ENCODE peak calls at places on chromosomes 16 and 17, in five cellular contexts. S is HL-60, V is suprapubic skin, X is sigmoid colon, M is H1. R is an unnamed sample.

GRCh38 chr16:23691483-23692189 is 12.9 kb downstream of the PLK1 start:
- DNase-seq in S (peak), V (no peak), X (no peak), M (no peak), R (peak)

GRCh38 chr17:58232707-58233156 is 5.7 kb upstream of the LPO start:
- DNase-seq in S (peak), V (no peak), X (no peak), M (no peak), R (peak)

GRCh38 chr17:27222515-27222914 is 71.4 kb upstream of the WSB1 start:
- DNase-seq in S (no peak), V (no peak), X (no peak), M (no peak), R (no peak)

GRCh38 chr16:81836279-81837054 is 57.4 kb downstream of the PLCG2 start:
- DNase-seq in S (no peak), V (no peak), X (peak), M (no peak), R (no peak)

GRCh38 chr17:16484445-16485169 is 7.4 kb downstream of the LRRC75A start:
- DNase-seq in S (no peak), V (no peak), X (no peak), M (no peak), R (peak)

GRCh38 chr16:71916397-71916920 is 21.1 kb downstream of the IST1 start:
- DNase-seq in S (no peak), V (no peak), X (no peak), M (no peak), R (no peak)

GRCh38 chr17:50542795-50543774 is 3.9 kb upstream of the SPATA20 start:
- DNase-seq in S (no peak), V (no peak), X (no peak), M (no peak), R (no peak)

GRCh38 chr16:6949240-6949639 is 383.4 kb upstream of the RBFOX1 start:
- DNase-seq in S (no peak), V (no peak), X (no peak), M (no peak), R (no peak)

GRCh38 chr17:34382586-34383224 is 19.7 kb upstream of the CCL1 start:
- DNase-seq in S (no peak), V (no peak), X (no peak), M (no peak), R (no peak)

GRCh38 chr17:28819582-28819981 is 23.0 kb downstream of the FAM222B start:
- DNase-seq in S (no peak), V (no peak), X (no peak), M (no peak), R (no peak)

GRCh38 chr17:41678907-41679739 is 9.6 kb upstream of the EIF1 start:
- DNase-seq in S (peak), V (no peak), X (peak), M (no peak), R (no peak)

GRCh38 chr16:75227361-75228142 is 8.8 kb downstream of the CTRB1 start:
- DNase-seq in S (no peak), V (no peak), X (no peak), M (no peak), R (peak)

GRCh38 chr16:31703526-31704128 is 170.0 kb upstream of the ZNF267 start:
- DNase-seq in S (no peak), V (no peak), X (no peak), M (no peak), R (no peak)

GRCh38 chr16:58464047-58464915 is 35.7 kb upstream of the NDRG4 start:
- DNase-seq in S (no peak), V (no peak), X (no peak), M (no peak), R (peak)

GRCh38 chr17:8739104-8739503 is 5.5 kb downstream of the CCDC42 start:
- DNase-seq in S (no peak), V (no peak), X (no peak), M (no peak), R (peak)

GRCh38 chr17:70523407-70523806 is 354.1 kb downstream of the KCNJ2 start:
- DNase-seq in S (no peak), V (no peak), X (no peak), M (no peak), R (no peak)

GRCh38 chr16:67517661-67518423 is 10.8 kb upstream of the RIPOR1 start:
- DNase-seq in S (no peak), V (no peak), X (no peak), M (no peak), R (no peak)

GRCh38 chr17:72501404-72502110 is 380.7 kb downstream of the SOX9 start:
- DNase-seq in S (no peak), V (no peak), X (no peak), M (no peak), R (no peak)

GRCh38 chr17:74371653-74372147 is 4.4 kb downstream of the GPR142 start:
- DNase-seq in S (no peak), V (no peak), X (no peak), M (no peak), R (no peak)

GRCh38 chr16:22638393-22639206 is 127.9 kb downstream of the NPIPB5 start:
- DNase-seq in S (peak), V (no peak), X (no peak), M (no peak), R (no peak)

GRCh38 chr17:48068491-48068961 is 20.4 kb downstream of the NFE2L1 start:
- DNase-seq in S (peak), V (no peak), X (peak), M (no peak), R (peak)

GRCh38 chr16:5323742-5324141 is 226.1 kb upstream of the EEF2KMT start:
- DNase-seq in S (no peak), V (no peak), X (no peak), M (no peak), R (no peak)

GRCh38 chr16:278863-279366 is 1.5 kb upstream of the ARHGDIG start:
- DNase-seq in S (peak), V (no peak), X (no peak), M (no peak), R (peak)

GRCh38 chr16:84482951-84483881 is 21.2 kb downstream of the MEAK7 start:
- DNase-seq in S (no peak), V (peak), X (no peak), M (no peak), R (no peak)

GRCh38 chr16:70390774-70391173 is 44.1 kb downstream of the DDX19A start:
- DNase-seq in S (no peak), V (no peak), X (no peak), M (no peak), R (no peak)
- TF ChIP-seq POLR2AphosphoS5 in S (no peak), V (no peak), X (no peak), M (no peak), R (no peak)

GRCh38 chr17:45291170-45291805 is 25.5 kb downstream of the MAP3K14 start:
- DNase-seq in S (peak), V (no peak), X (no peak), M (no peak), R (no peak)
- TF ChIP-seq POLR2AphosphoS5 in S (peak), V (no peak), X (no peak), M (no peak), R (no peak)

GRCh38 chr17:56523042-56523441 is 70.5 kb upstream of the NOG start:
- DNase-seq in S (no peak), V (no peak), X (no peak), M (no peak), R (no peak)
- TF ChIP-seq POLR2AphosphoS5 in S (no peak), V (no peak), X (no peak), M (no peak), R (no peak)

GRCh38 chr17:45160505-45161287 is 979 bp upstream of the HEXIM2 start:
- DNase-seq in S (peak), V (peak), X (peak), M (no peak), R (peak)
- TF ChIP-seq POLR2AphosphoS5 in S (peak), V (no peak), X (no peak), M (peak), R (peak)

DNA sequence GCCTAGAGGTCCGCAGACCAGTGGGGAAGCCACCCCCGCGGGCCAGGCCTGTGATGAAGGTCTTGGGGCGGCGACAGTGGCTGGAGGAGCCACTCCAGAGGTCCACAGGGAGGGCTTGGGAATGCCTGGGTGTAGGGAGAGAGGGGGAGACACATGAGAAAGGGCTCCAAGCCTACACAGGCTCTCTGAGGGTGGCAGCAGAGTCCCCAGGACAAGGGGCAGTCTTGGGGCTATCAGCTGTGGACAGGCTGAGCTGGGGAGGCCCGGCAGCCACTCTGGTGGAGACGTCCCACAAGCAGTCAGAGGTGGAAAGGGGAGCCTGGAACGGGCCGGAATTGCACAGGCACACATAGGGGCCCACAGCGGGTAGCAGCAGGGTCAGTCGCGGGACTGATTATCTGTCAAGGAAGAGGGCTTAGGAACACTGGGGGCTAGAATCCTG is 93.7 kb upstream of the DNAH17 start:
- DNase-seq in S (no peak), V (peak), X (no peak), M (no peak), R (no peak)
- TF ChIP-seq POLR2AphosphoS5 in S (no peak), V (no peak), X (no peak), M (no peak), R (no peak)

GRCh38 chr17:64074704-64075484 is 54.5 kb upstream of the ICAM2 start:
- DNase-seq in S (peak), V (no peak), X (no peak), M (no peak), R (no peak)
- TF ChIP-seq POLR2AphosphoS5 in S (no peak), V (no peak), X (no peak), M (no peak), R (no peak)

GRCh38 chr17:1511756-1512321 is 4.6 kb downstream of the INPP5K start:
- DNase-seq in S (no peak), V (no peak), X (no peak), M (no peak), R (no peak)
- TF ChIP-seq POLR2AphosphoS5 in S (no peak), V (no peak), X (peak), M (no peak), R (no peak)

R was measured in GM23338.